ENCODE peak calls at places on chromosomes 2 and 18, in ten cellular contexts. One of them, this sample, is unnamed. For H3K4me1, the result is how much of the 10 kb centered on the place peaks cover.

GRCh38 chr2:105785095-105785847 is 40.6 kb downstream of the NCK2 start:
- DNase-seq in MM.1S: no peak
- DNase-seq in psoas muscle: no peak
- DNase-seq in uterus: no peak
- DNase-seq in A549: no peak
- DNase-seq in cardiac muscle cell: no peak
- DNase-seq in OCI-LY7: no peak
- DNase-seq in pancreas: no peak
- DNase-seq in tibial artery: no peak
- DNase-seq in lower lobe of right lung: no peak
- DNase-seq in this sample: no peak

GRCh38 chr2:212007972-212008371 is 530.6 kb downstream of the ERBB4 start:
- DNase-seq in lower lobe of right lung: no peak
- DNase-seq in OCI-LY7: no peak
- DNase-seq in pancreas: no peak
- DNase-seq in MM.1S: no peak
- DNase-seq in psoas muscle: no peak
- DNase-seq in A549: no peak
- DNase-seq in cardiac muscle cell: no peak
- DNase-seq in uterus: no peak
- DNase-seq in tibial artery: no peak
- DNase-seq in this sample: no peak

GRCh38 chr18:57439617-57439975 is 4.4 kb downstream of the ONECUT2 start:
- DNase-seq in lower lobe of right lung: no peak
- DNase-seq in A549: no peak
- DNase-seq in pancreas: no peak
- DNase-seq in MM.1S: no peak
- DNase-seq in cardiac muscle cell: no peak
- DNase-seq in tibial artery: no peak
- DNase-seq in psoas muscle: no peak
- DNase-seq in uterus: no peak
- DNase-seq in OCI-LY7: no peak
- DNase-seq in this sample: no peak

GRCh38 chr2:30385327-30385726 is 61.7 kb upstream of the LCLAT1 start:
- DNase-seq in A549: no peak
- DNase-seq in cardiac muscle cell: peak
- DNase-seq in uterus: no peak
- DNase-seq in MM.1S: no peak
- DNase-seq in pancreas: no peak
- DNase-seq in tibial artery: no peak
- DNase-seq in psoas muscle: no peak
- DNase-seq in OCI-LY7: no peak
- DNase-seq in lower lobe of right lung: no peak
- DNase-seq in this sample: no peak

GRCh38 chr2:201413143-201413542 is 38.1 kb downstream of the TRAK2 start:
- DNase-seq in OCI-LY7: no peak
- DNase-seq in MM.1S: no peak
- DNase-seq in tibial artery: no peak
- DNase-seq in lower lobe of right lung: no peak
- DNase-seq in cardiac muscle cell: no peak
- DNase-seq in pancreas: no peak
- DNase-seq in uterus: no peak
- DNase-seq in A549: no peak
- DNase-seq in psoas muscle: no peak
- DNase-seq in this sample: no peak

GRCh38 chr2:7191927-7192326 is 274.7 kb downstream of the RNF144A start:
- DNase-seq in MM.1S: no peak
- DNase-seq in cardiac muscle cell: peak
- DNase-seq in A549: peak
- DNase-seq in pancreas: no peak
- DNase-seq in OCI-LY7: no peak
- DNase-seq in uterus: no peak
- DNase-seq in tibial artery: no peak
- DNase-seq in lower lobe of right lung: no peak
- DNase-seq in psoas muscle: no peak
- DNase-seq in this sample: no peak

GRCh38 chr2:241466230-241466629 is 42.2 kb downstream of the STK25 start:
- DNase-seq in OCI-LY7: no peak
- DNase-seq in pancreas: no peak
- DNase-seq in tibial artery: no peak
- DNase-seq in lower lobe of right lung: no peak
- DNase-seq in MM.1S: no peak
- DNase-seq in A549: no peak
- DNase-seq in psoas muscle: no peak
- DNase-seq in uterus: no peak
- DNase-seq in cardiac muscle cell: no peak
- DNase-seq in this sample: no peak

GRCh38 chr2:28470759-28471158 is 25.1 kb upstream of the PLB1 start:
- DNase-seq in A549: no peak
- DNase-seq in lower lobe of right lung: no peak
- DNase-seq in MM.1S: no peak
- DNase-seq in uterus: no peak
- DNase-seq in pancreas: no peak
- DNase-seq in OCI-LY7: no peak
- DNase-seq in tibial artery: no peak
- DNase-seq in cardiac muscle cell: no peak
- DNase-seq in psoas muscle: no peak
- DNase-seq in this sample: peak

GRCh38 chr2:118669639-118670038 is 177.8 kb downstream of the EN1 start:
- DNase-seq in uterus: no peak
- DNase-seq in pancreas: no peak
- DNase-seq in A549: no peak
- DNase-seq in cardiac muscle cell: no peak
- DNase-seq in lower lobe of right lung: no peak
- DNase-seq in psoas muscle: no peak
- DNase-seq in OCI-LY7: no peak
- DNase-seq in tibial artery: no peak
- DNase-seq in MM.1S: no peak
- DNase-seq in this sample: no peak

GRCh38 chr2:70994055-70994444 is 623 bp downstream of the TEX261 start:
- DNase-seq in tibial artery: no peak
- DNase-seq in lower lobe of right lung: no peak
- DNase-seq in psoas muscle: no peak
- DNase-seq in MM.1S: no peak
- DNase-seq in uterus: no peak
- DNase-seq in A549: no peak
- DNase-seq in OCI-LY7: peak
- DNase-seq in cardiac muscle cell: no peak
- DNase-seq in pancreas: no peak
- DNase-seq in this sample: no peak

GRCh38 chr2:70941186-70941585 is 5.5 kb downstream of the ATP6V1B1 start:
- DNase-seq in lower lobe of right lung: no peak
- DNase-seq in A549: no peak
- DNase-seq in OCI-LY7: no peak
- DNase-seq in psoas muscle: no peak
- DNase-seq in uterus: no peak
- DNase-seq in pancreas: no peak
- DNase-seq in tibial artery: peak
- DNase-seq in MM.1S: no peak
- DNase-seq in cardiac muscle cell: no peak
- DNase-seq in this sample: no peak

GRCh38 chr2:56871641-56872040 is 687.9 kb downstream of the CCDC85A start:
- DNase-seq in cardiac muscle cell: no peak
- DNase-seq in lower lobe of right lung: no peak
- DNase-seq in A549: no peak
- DNase-seq in tibial artery: no peak
- DNase-seq in MM.1S: no peak
- DNase-seq in OCI-LY7: no peak
- DNase-seq in uterus: no peak
- DNase-seq in pancreas: no peak
- DNase-seq in psoas muscle: no peak
- DNase-seq in this sample: no peak

GRCh38 chr18:7230646-7231349 is at the start of gene LRRC30:
- DNase-seq in lower lobe of right lung: no peak
- DNase-seq in tibial artery: no peak
- DNase-seq in MM.1S: no peak
- DNase-seq in pancreas: no peak
- DNase-seq in psoas muscle: no peak
- DNase-seq in A549: no peak
- DNase-seq in cardiac muscle cell: no peak
- DNase-seq in uterus: no peak
- DNase-seq in OCI-LY7: no peak
- DNase-seq in this sample: no peak

DNA sequence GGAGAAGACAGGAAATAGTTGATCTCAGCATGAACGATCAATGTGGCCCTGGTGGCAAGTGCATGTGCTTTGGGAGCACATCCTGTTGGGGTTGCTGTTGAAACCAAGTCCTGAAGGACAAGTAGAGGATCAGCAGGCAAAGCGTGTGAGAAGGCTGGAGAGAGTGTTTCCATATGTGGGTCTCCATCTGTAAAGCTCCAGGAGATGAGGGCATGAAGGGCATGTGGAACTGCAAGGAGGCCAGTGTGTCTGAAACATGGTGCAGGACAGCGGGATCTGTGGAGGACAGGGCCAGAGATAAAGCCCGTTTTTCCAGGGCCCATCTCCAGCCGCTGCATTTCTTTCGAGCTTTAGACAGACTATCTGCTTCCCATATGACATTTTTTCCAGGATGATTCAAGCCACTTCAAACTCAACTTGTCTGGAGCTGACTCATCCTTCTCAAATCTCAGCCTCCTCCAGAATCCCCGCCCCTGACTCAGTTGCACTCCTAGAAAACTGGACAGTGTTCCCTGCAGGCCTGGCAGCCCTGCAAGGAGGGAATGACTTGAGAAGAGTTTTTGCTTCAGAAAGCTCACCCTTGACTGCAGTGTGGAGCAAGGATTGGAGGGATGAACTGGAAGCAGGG is 226.1 kb downstream of the VAPA start:
- DNase-seq in A549: peak
- DNase-seq in tibial artery: no peak
- DNase-seq in uterus: no peak
- DNase-seq in OCI-LY7: no peak
- DNase-seq in psoas muscle: no peak
- DNase-seq in cardiac muscle cell: peak
- DNase-seq in pancreas: no peak
- DNase-seq in MM.1S: no peak
- DNase-seq in lower lobe of right lung: no peak
- DNase-seq in this sample: no peak
- TF ChIP-seq CTCF in A549: no peak
- TF ChIP-seq CTCF in tibial artery: no peak
- TF ChIP-seq CTCF in uterus: no peak
- TF ChIP-seq CTCF in OCI-LY7: no peak
- TF ChIP-seq CTCF in psoas muscle: no peak
- TF ChIP-seq CTCF in cardiac muscle cell: no peak
- TF ChIP-seq CTCF in pancreas: no peak
- TF ChIP-seq CTCF in MM.1S: no peak
- TF ChIP-seq CTCF in lower lobe of right lung: no peak
- TF ChIP-seq CTCF in this sample: no peak

DNA sequence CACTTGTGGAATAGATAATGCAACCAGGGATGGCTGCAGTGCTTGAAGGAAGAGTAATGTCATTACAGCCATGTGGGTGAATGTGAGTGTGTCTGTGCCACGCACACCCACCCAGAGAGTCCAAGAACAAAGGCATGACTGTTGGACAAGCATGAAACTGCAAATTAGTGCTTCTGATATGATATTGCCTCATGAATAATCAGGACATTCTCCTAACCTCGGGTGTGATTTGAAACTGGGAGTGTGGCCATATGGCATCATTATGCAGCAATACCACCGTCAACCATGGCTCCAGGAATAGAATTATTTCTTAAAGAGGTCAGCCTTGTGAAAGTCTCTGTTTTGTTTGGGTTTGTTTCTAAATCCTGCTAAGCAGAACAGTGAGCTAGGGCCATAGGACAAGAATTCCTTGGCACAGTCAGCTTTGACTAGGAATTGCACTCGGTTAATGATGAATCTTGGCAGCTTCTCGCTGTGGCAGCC is 678.0 kb upstream of the RAB6C start:
- DNase-seq in lower lobe of right lung: no peak
- DNase-seq in pancreas: no peak
- DNase-seq in cardiac muscle cell: peak
- DNase-seq in uterus: no peak
- DNase-seq in psoas muscle: no peak
- DNase-seq in A549: no peak
- DNase-seq in tibial artery: peak
- DNase-seq in MM.1S: no peak
- DNase-seq in OCI-LY7: no peak
- DNase-seq in this sample: no peak
- H3K4me1 ChIP-seq in lower lobe of right lung: under half
- H3K4me1 ChIP-seq in pancreas: under half
- H3K4me1 ChIP-seq in cardiac muscle cell: under half
- H3K4me1 ChIP-seq in uterus: under half
- H3K4me1 ChIP-seq in psoas muscle: under half
- H3K4me1 ChIP-seq in A549: under half
- H3K4me1 ChIP-seq in tibial artery: under half
- H3K4me1 ChIP-seq in MM.1S: under half
- H3K4me1 ChIP-seq in OCI-LY7: under half
- H3K4me1 ChIP-seq in this sample: under half

GRCh38 chr18:62716679-62717058 is 1.3 kb downstream of the PHLPP1 start:
- DNase-seq in uterus: peak
- DNase-seq in cardiac muscle cell: peak
- DNase-seq in tibial artery: peak
- DNase-seq in MM.1S: peak
- DNase-seq in pancreas: peak
- DNase-seq in lower lobe of right lung: peak
- DNase-seq in A549: peak
- DNase-seq in psoas muscle: peak
- DNase-seq in OCI-LY7: peak
- DNase-seq in this sample: peak
- TF ChIP-seq CTCF in uterus: peak
- TF ChIP-seq CTCF in cardiac muscle cell: peak
- TF ChIP-seq CTCF in tibial artery: no peak
- TF ChIP-seq CTCF in MM.1S: no peak
- TF ChIP-seq CTCF in pancreas: no peak
- TF ChIP-seq CTCF in lower lobe of right lung: no peak
- TF ChIP-seq CTCF in A549: peak
- TF ChIP-seq CTCF in psoas muscle: no peak
- TF ChIP-seq CTCF in OCI-LY7: no peak
- TF ChIP-seq CTCF in this sample: no peak

GRCh38 chr2:215667544-215668243 is 231.8 kb upstream of the FN1 start:
- DNase-seq in pancreas: no peak
- DNase-seq in psoas muscle: no peak
- DNase-seq in tibial artery: no peak
- DNase-seq in cardiac muscle cell: no peak
- DNase-seq in lower lobe of right lung: no peak
- DNase-seq in A549: no peak
- DNase-seq in uterus: no peak
- DNase-seq in OCI-LY7: no peak
- DNase-seq in MM.1S: no peak
- DNase-seq in this sample: no peak

GRCh38 chr2:215659650-215660049 is 223.8 kb upstream of the FN1 start:
- DNase-seq in psoas muscle: no peak
- DNase-seq in uterus: no peak
- DNase-seq in OCI-LY7: no peak
- DNase-seq in pancreas: no peak
- DNase-seq in A549: no peak
- DNase-seq in lower lobe of right lung: no peak
- DNase-seq in tibial artery: no peak
- DNase-seq in MM.1S: no peak
- DNase-seq in cardiac muscle cell: no peak
- DNase-seq in this sample: no peak

GRCh38 chr2:215660687-215661086 is 224.8 kb upstream of the FN1 start:
- DNase-seq in OCI-LY7: no peak
- DNase-seq in A549: no peak
- DNase-seq in tibial artery: no peak
- DNase-seq in cardiac muscle cell: no peak
- DNase-seq in lower lobe of right lung: no peak
- DNase-seq in pancreas: no peak
- DNase-seq in uterus: no peak
- DNase-seq in MM.1S: no peak
- DNase-seq in psoas muscle: peak
- DNase-seq in this sample: no peak

GRCh38 chr2:215668329-215668728 is 232.5 kb upstream of the FN1 start:
- DNase-seq in MM.1S: no peak
- DNase-seq in OCI-LY7: no peak
- DNase-seq in cardiac muscle cell: peak
- DNase-seq in lower lobe of right lung: no peak
- DNase-seq in pancreas: no peak
- DNase-seq in psoas muscle: peak
- DNase-seq in tibial artery: no peak
- DNase-seq in A549: no peak
- DNase-seq in uterus: peak
- DNase-seq in this sample: no peak

GRCh38 chr2:215664847-215665525 is 229.1 kb upstream of the FN1 start:
- DNase-seq in psoas muscle: no peak
- DNase-seq in tibial artery: no peak
- DNase-seq in cardiac muscle cell: peak
- DNase-seq in lower lobe of right lung: no peak
- DNase-seq in A549: peak
- DNase-seq in MM.1S: no peak
- DNase-seq in uterus: no peak
- DNase-seq in OCI-LY7: no peak
- DNase-seq in pancreas: no peak
- DNase-seq in this sample: no peak
- H3K4me1 ChIP-seq in psoas muscle: under half
- H3K4me1 ChIP-seq in tibial artery: under half
- H3K4me1 ChIP-seq in cardiac muscle cell: under half
- H3K4me1 ChIP-seq in lower lobe of right lung: under half
- H3K4me1 ChIP-seq in A549: under half
- H3K4me1 ChIP-seq in MM.1S: under half
- H3K4me1 ChIP-seq in uterus: under half
- H3K4me1 ChIP-seq in OCI-LY7: under half
- H3K4me1 ChIP-seq in pancreas: under half
- H3K4me1 ChIP-seq in this sample: under half

This sample was measured in transverse colon.